ENCODE peak calls at places on chromosomes 13 and 19, in nine cellular contexts. One of them, this sample, is unnamed.

GRCh38 chr19:17678836-17679235 is 9.3 kb downstream of the UNC13A start:
- DNase-seq in fibroblast of villous mesenchyme: no peak
- DNase-seq in breast epithelium: no peak
- DNase-seq in AG04450: no peak
- DNase-seq in stomach: no peak
- DNase-seq in Peyer's patch: no peak
- DNase-seq in esophagus squamous epithelium: no peak
- DNase-seq in keratinocyte: no peak
- DNase-seq in GM12864: no peak
- DNase-seq in this sample: no peak

GRCh38 chr19:28221736-28222135 is 991.2 kb downstream of the UQCRFS1 start:
- DNase-seq in fibroblast of villous mesenchyme: no peak
- DNase-seq in breast epithelium: no peak
- DNase-seq in AG04450: no peak
- DNase-seq in stomach: no peak
- DNase-seq in Peyer's patch: no peak
- DNase-seq in esophagus squamous epithelium: no peak
- DNase-seq in keratinocyte: no peak
- DNase-seq in GM12864: no peak
- DNase-seq in this sample: no peak

GRCh38 chr13:39130298-39130697 is 92.0 kb downstream of the NHLRC3 start:
- DNase-seq in fibroblast of villous mesenchyme: no peak
- DNase-seq in breast epithelium: no peak
- DNase-seq in AG04450: no peak
- DNase-seq in stomach: no peak
- DNase-seq in Peyer's patch: no peak
- DNase-seq in esophagus squamous epithelium: no peak
- DNase-seq in keratinocyte: no peak
- DNase-seq in GM12864: no peak
- DNase-seq in this sample: no peak

GRCh38 chr19:7618366-7618765 is 11.0 kb downstream of the XAB2 start:
- DNase-seq in fibroblast of villous mesenchyme: no peak
- DNase-seq in breast epithelium: peak
- DNase-seq in AG04450: no peak
- DNase-seq in stomach: peak
- DNase-seq in Peyer's patch: no peak
- DNase-seq in esophagus squamous epithelium: no peak
- DNase-seq in keratinocyte: no peak
- DNase-seq in GM12864: no peak
- DNase-seq in this sample: no peak

GRCh38 chr19:57708641-57709354 is at the start of gene ZNF154:
- DNase-seq in fibroblast of villous mesenchyme: peak
- DNase-seq in breast epithelium: peak
- DNase-seq in AG04450: peak
- DNase-seq in stomach: no peak
- DNase-seq in Peyer's patch: no peak
- DNase-seq in esophagus squamous epithelium: no peak
- DNase-seq in keratinocyte: no peak
- DNase-seq in GM12864: peak
- DNase-seq in this sample: peak

GRCh38 chr19:33472696-33473624 is 48.6 kb downstream of the PEPD start:
- DNase-seq in fibroblast of villous mesenchyme: peak
- DNase-seq in breast epithelium: no peak
- DNase-seq in AG04450: peak
- DNase-seq in stomach: no peak
- DNase-seq in Peyer's patch: no peak
- DNase-seq in esophagus squamous epithelium: no peak
- DNase-seq in keratinocyte: peak
- DNase-seq in GM12864: no peak
- DNase-seq in this sample: peak

GRCh38 chr19:37007587-37008220 is 70.5 kb upstream of the ZNF420 start:
- DNase-seq in fibroblast of villous mesenchyme: peak
- DNase-seq in breast epithelium: peak
- DNase-seq in AG04450: peak
- DNase-seq in stomach: peak
- DNase-seq in Peyer's patch: no peak
- DNase-seq in esophagus squamous epithelium: no peak
- DNase-seq in keratinocyte: no peak
- DNase-seq in GM12864: no peak
- DNase-seq in this sample: peak

GRCh38 chr13:92804926-92805325 is 421.7 kb upstream of the GPC6 start:
- DNase-seq in fibroblast of villous mesenchyme: no peak
- DNase-seq in breast epithelium: no peak
- DNase-seq in AG04450: no peak
- DNase-seq in stomach: no peak
- DNase-seq in Peyer's patch: no peak
- DNase-seq in esophagus squamous epithelium: no peak
- DNase-seq in keratinocyte: no peak
- DNase-seq in GM12864: no peak
- DNase-seq in this sample: no peak

GRCh38 chr13:46775385-46776065 is 21.4 kb downstream of the ESD start:
- DNase-seq in fibroblast of villous mesenchyme: no peak
- DNase-seq in breast epithelium: no peak
- DNase-seq in AG04450: no peak
- DNase-seq in stomach: no peak
- DNase-seq in Peyer's patch: no peak
- DNase-seq in esophagus squamous epithelium: no peak
- DNase-seq in keratinocyte: no peak
- DNase-seq in GM12864: no peak
- DNase-seq in this sample: no peak

GRCh38 chr19:53909471-53910169 is 542 bp downstream of the CACNG7 start:
- DNase-seq in fibroblast of villous mesenchyme: no peak
- DNase-seq in breast epithelium: no peak
- DNase-seq in AG04450: no peak
- DNase-seq in stomach: no peak
- DNase-seq in Peyer's patch: no peak
- DNase-seq in esophagus squamous epithelium: no peak
- DNase-seq in keratinocyte: no peak
- DNase-seq in GM12864: no peak
- DNase-seq in this sample: no peak

GRCh38 chr19:48064509-48064908 is 20.6 kb upstream of the CABP5 start:
- DNase-seq in fibroblast of villous mesenchyme: peak
- DNase-seq in breast epithelium: no peak
- DNase-seq in AG04450: no peak
- DNase-seq in stomach: no peak
- DNase-seq in Peyer's patch: no peak
- DNase-seq in esophagus squamous epithelium: no peak
- DNase-seq in keratinocyte: no peak
- DNase-seq in GM12864: no peak
- DNase-seq in this sample: peak

GRCh38 chr19:48069435-48069834 is 25.6 kb upstream of the CABP5 start:
- DNase-seq in fibroblast of villous mesenchyme: no peak
- DNase-seq in breast epithelium: no peak
- DNase-seq in AG04450: no peak
- DNase-seq in stomach: no peak
- DNase-seq in Peyer's patch: no peak
- DNase-seq in esophagus squamous epithelium: no peak
- DNase-seq in keratinocyte: no peak
- DNase-seq in GM12864: no peak
- DNase-seq in this sample: no peak
- TF ChIP-seq CTCF in fibroblast of villous mesenchyme: no peak
- TF ChIP-seq CTCF in breast epithelium: no peak
- TF ChIP-seq CTCF in AG04450: no peak
- TF ChIP-seq CTCF in stomach: no peak
- TF ChIP-seq CTCF in Peyer's patch: no peak
- TF ChIP-seq CTCF in esophagus squamous epithelium: no peak
- TF ChIP-seq CTCF in keratinocyte: no peak
- TF ChIP-seq CTCF in GM12864: no peak
- TF ChIP-seq CTCF in this sample: peak

DNA sequence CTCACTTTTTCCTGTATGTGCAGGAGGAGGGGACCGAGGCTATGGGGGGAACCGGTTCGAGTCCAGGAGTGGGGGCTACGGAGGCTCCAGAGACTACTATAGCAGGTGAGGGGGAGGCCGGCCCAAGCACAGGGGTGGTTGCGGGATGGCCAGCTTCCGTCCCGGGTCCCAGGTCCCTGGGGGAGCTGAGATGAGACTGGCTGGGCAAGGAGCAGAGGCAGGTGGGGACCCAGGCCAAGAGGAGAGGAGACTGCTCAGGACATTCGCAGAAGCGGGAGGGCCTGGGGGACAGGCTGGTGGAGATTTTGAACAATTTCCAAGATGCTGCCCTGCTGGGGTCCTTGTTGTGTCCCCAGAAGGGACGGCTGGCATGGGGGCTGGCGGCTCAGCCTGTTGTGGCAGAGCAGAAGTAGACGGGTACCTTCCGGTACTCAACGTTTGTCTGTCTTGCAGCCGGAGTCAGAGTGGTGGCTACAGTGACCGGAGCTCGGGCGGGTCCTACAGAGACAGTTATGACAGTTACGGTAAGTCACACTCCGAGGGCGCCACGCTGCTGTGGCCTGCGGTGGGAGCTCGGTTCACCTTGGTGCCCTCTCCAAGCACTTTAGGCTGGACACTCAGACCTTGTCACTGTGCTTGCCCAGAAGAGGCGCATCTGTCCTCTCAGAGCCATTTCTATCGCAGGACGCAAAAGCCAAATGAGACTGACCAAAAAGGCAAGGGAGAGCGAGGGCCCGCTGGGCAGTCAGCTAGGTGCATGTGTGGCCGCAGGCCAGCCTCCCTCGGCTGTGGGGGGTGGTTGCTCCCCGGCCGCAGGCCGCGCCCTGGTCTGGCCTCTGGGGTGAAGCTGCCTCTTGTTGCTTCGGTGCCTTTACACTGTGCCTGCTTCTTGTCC is 2.6 kb downstream of the CIRBP start:
- DNase-seq in fibroblast of villous mesenchyme: no peak
- DNase-seq in breast epithelium: no peak
- DNase-seq in AG04450: no peak
- DNase-seq in stomach: no peak
- DNase-seq in Peyer's patch: no peak
- DNase-seq in esophagus squamous epithelium: no peak
- DNase-seq in keratinocyte: no peak
- DNase-seq in GM12864: no peak
- DNase-seq in this sample: no peak
- H3K4me3 ChIP-seq in fibroblast of villous mesenchyme: peak
- H3K4me3 ChIP-seq in breast epithelium: peak
- H3K4me3 ChIP-seq in AG04450: peak
- H3K4me3 ChIP-seq in stomach: peak
- H3K4me3 ChIP-seq in Peyer's patch: peak
- H3K4me3 ChIP-seq in esophagus squamous epithelium: no peak
- H3K4me3 ChIP-seq in keratinocyte: no peak
- H3K4me3 ChIP-seq in GM12864: no peak
- H3K4me3 ChIP-seq in this sample: no peak

GRCh38 chr13:65309906-65310305 is 1920.2 kb downstream of the PCDH9 start:
- DNase-seq in fibroblast of villous mesenchyme: no peak
- DNase-seq in breast epithelium: no peak
- DNase-seq in AG04450: no peak
- DNase-seq in stomach: no peak
- DNase-seq in Peyer's patch: no peak
- DNase-seq in esophagus squamous epithelium: no peak
- DNase-seq in keratinocyte: no peak
- DNase-seq in GM12864: no peak
- DNase-seq in this sample: no peak

GRCh38 chr13:65310663-65311328 is 1919.3 kb downstream of the PCDH9 start:
- DNase-seq in fibroblast of villous mesenchyme: peak
- DNase-seq in breast epithelium: no peak
- DNase-seq in AG04450: no peak
- DNase-seq in stomach: no peak
- DNase-seq in Peyer's patch: no peak
- DNase-seq in esophagus squamous epithelium: no peak
- DNase-seq in keratinocyte: no peak
- DNase-seq in GM12864: no peak
- DNase-seq in this sample: no peak

GRCh38 chr13:65314008-65314407 is 1916.1 kb downstream of the PCDH9 start:
- DNase-seq in fibroblast of villous mesenchyme: no peak
- DNase-seq in breast epithelium: no peak
- DNase-seq in AG04450: no peak
- DNase-seq in stomach: no peak
- DNase-seq in Peyer's patch: no peak
- DNase-seq in esophagus squamous epithelium: no peak
- DNase-seq in keratinocyte: no peak
- DNase-seq in GM12864: no peak
- DNase-seq in this sample: no peak
- TF ChIP-seq CTCF in fibroblast of villous mesenchyme: no peak
- TF ChIP-seq CTCF in breast epithelium: no peak
- TF ChIP-seq CTCF in AG04450: no peak
- TF ChIP-seq CTCF in stomach: no peak
- TF ChIP-seq CTCF in Peyer's patch: no peak
- TF ChIP-seq CTCF in esophagus squamous epithelium: no peak
- TF ChIP-seq CTCF in keratinocyte: no peak
- TF ChIP-seq CTCF in GM12864: no peak
- TF ChIP-seq CTCF in this sample: no peak

GRCh38 chr19:12788025-12788681 is 3.1 kb upstream of the JUNB start:
- DNase-seq in fibroblast of villous mesenchyme: no peak
- DNase-seq in breast epithelium: no peak
- DNase-seq in AG04450: no peak
- DNase-seq in stomach: no peak
- DNase-seq in Peyer's patch: no peak
- DNase-seq in esophagus squamous epithelium: no peak
- DNase-seq in keratinocyte: no peak
- DNase-seq in GM12864: no peak
- DNase-seq in this sample: no peak

GRCh38 chr19:12789904-12790619 is 1.2 kb upstream of the JUNB start:
- DNase-seq in fibroblast of villous mesenchyme: peak
- DNase-seq in breast epithelium: peak
- DNase-seq in AG04450: peak
- DNase-seq in stomach: peak
- DNase-seq in Peyer's patch: peak
- DNase-seq in esophagus squamous epithelium: peak
- DNase-seq in keratinocyte: no peak
- DNase-seq in GM12864: peak
- DNase-seq in this sample: peak

GRCh38 chr19:12788682-12789097 is 2.6 kb upstream of the JUNB start:
- DNase-seq in fibroblast of villous mesenchyme: peak
- DNase-seq in breast epithelium: peak
- DNase-seq in AG04450: no peak
- DNase-seq in stomach: peak
- DNase-seq in Peyer's patch: peak
- DNase-seq in esophagus squamous epithelium: no peak
- DNase-seq in keratinocyte: no peak
- DNase-seq in GM12864: no peak
- DNase-seq in this sample: peak

GRCh38 chr19:12790628-12791344 is 500 bp upstream of the JUNB start:
- DNase-seq in fibroblast of villous mesenchyme: no peak
- DNase-seq in breast epithelium: no peak
- DNase-seq in AG04450: no peak
- DNase-seq in stomach: no peak
- DNase-seq in Peyer's patch: no peak
- DNase-seq in esophagus squamous epithelium: no peak
- DNase-seq in keratinocyte: no peak
- DNase-seq in GM12864: no peak
- DNase-seq in this sample: peak

DNA sequence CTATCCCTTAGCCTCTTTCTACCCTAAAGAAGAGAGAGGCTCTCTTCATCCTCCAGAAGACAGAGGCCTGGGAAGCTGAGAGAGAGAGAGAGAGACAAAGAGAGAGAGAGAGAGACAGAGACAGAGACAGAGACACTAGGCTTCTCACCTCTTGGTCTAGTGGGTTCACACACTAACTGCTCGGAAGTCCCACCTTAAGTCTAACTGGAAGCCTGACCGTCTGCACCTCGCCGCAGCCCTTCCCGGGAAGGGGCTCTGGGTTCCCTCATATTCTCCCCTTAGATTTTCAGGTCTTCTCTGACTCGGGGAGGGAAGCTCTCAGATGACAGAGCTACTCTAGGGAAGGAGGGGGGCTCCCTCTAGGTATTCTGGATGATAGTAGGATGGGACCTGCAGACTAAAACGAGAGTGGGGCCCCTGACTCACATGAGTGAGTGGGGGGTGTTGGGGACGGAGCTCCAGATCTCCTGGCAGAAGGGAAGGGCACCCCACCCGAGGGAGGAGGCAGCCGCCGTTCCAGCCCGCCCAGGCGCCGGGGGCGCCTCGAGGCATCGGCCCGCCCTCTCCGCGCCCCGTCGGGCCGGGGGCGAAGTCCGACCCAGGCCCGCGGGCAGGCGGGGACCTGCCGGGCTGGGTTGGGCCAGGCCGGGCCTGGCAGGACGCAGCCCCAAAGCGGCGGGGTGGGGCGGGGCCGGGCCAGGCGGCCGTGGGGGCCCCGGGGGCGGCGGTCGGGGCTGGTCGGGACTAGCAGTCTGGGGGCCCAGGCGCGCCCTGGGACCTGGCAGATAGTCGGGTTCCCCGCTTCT is 2.0 kb upstream of the JUNB start:
- DNase-seq in fibroblast of villous mesenchyme: peak
- DNase-seq in breast epithelium: no peak
- DNase-seq in AG04450: no peak
- DNase-seq in stomach: no peak
- DNase-seq in Peyer's patch: peak
- DNase-seq in esophagus squamous epithelium: no peak
- DNase-seq in keratinocyte: no peak
- DNase-seq in GM12864: no peak
- DNase-seq in this sample: peak
- H3K4me3 ChIP-seq in fibroblast of villous mesenchyme: peak
- H3K4me3 ChIP-seq in breast epithelium: peak
- H3K4me3 ChIP-seq in AG04450: peak
- H3K4me3 ChIP-seq in stomach: peak
- H3K4me3 ChIP-seq in Peyer's patch: peak
- H3K4me3 ChIP-seq in esophagus squamous epithelium: peak
- H3K4me3 ChIP-seq in keratinocyte: peak
- H3K4me3 ChIP-seq in GM12864: peak
- H3K4me3 ChIP-seq in this sample: peak